ENCODE peak calls at places on chromosomes 13 and 19, in seven cellular contexts. D is AG09319, W is uterus, J is substantia nigra, R is fibroblast of the conjunctiva, V is cardiac septum, S is IMR-90. Y is an unnamed sample.
A peak's percentile ranks its signal among the peaks of the same experiment; 100 is the strongest.

GRCh38 chr19:17873661-17874422 is 2.1 kb downstream of the SLC5A5 start:
- DNase-seq in D (no peak), W (no peak), J (no peak), R (no peak), V (no peak), S (no peak), Y (no peak)

GRCh38 chr13:26619321-26619720 is 61.8 kb downstream of the WASF3 start:
- DNase-seq in D (no peak), W (no peak), J (no peak), R (no peak), V (no peak), S (peak; percentile 91), Y (peak; percentile 92)

GRCh38 chr19:50705422-50706019 is 14.1 kb downstream of the SHANK1 start:
- DNase-seq in D (peak; percentile 10), W (no peak), J (no peak), R (peak; percentile 38), V (no peak), S (peak; percentile 76), Y (peak; percentile 73)

GRCh38 chr13:49330546-49330864 is 82.8 kb downstream of the CDADC1 start:
- DNase-seq in D (no peak), W (no peak), J (no peak), R (no peak), V (no peak), S (no peak), Y (no peak)

GRCh38 chr13:34506796-34507195 is 435.3 kb upstream of the NBEA start:
- DNase-seq in D (no peak), W (no peak), J (no peak), R (no peak), V (no peak), S (no peak), Y (no peak)

GRCh38 chr13:48121733-48122132 is 26.8 kb upstream of the MED4 start:
- DNase-seq in D (no peak), W (no peak), J (no peak), R (no peak), V (no peak), S (no peak), Y (no peak)

GRCh38 chr13:26996965-26997752 is 174.5 kb downstream of the USP12 start:
- DNase-seq in D (no peak), W (no peak), J (no peak), R (no peak), V (no peak), S (no peak), Y (no peak)

GRCh38 chr19:3275583-3276340 is 51.3 kb downstream of the CELF5 start:
- DNase-seq in D (peak; percentile 46), W (peak; percentile 42), J (no peak), R (peak; percentile 53), V (peak; percentile 84), S (peak; percentile 60), Y (peak; percentile 67)